ENCODE peak calls at places on chromosomes 7 and 10, in six cellular contexts. H, G, O, Y, E and Z are unnamed samples.

GRCh38 chr10:13087986-13088618 is 11.9 kb upstream of the OPTN start:
- DNase-seq in H (no peak), G (no peak), O (no peak), Y (no peak), E (no peak), Z (no peak)

GRCh38 chr7:92837214-92837749 is 909 bp upstream of the CDK6 start:
- DNase-seq in H (no peak), G (no peak), O (no peak), Y (no peak), E (no peak), Z (no peak)

GRCh38 chr10:47438857-47439474 is 44.9 kb downstream of the ANXA8 start:
- DNase-seq in H (no peak), G (no peak), O (no peak), Y (peak), E (no peak), Z (no peak)

GRCh38 chr10:116272497-116273221 is at the start of gene GFRA1:
- DNase-seq in H (no peak), G (no peak), O (no peak), Y (no peak), E (peak), Z (no peak)

GRCh38 chr10:5522913-5523560 is 1.7 kb upstream of the CALML3 start:
- DNase-seq in H (no peak), G (no peak), O (no peak), Y (no peak), E (no peak), Z (no peak)

GRCh38 chr7:77710861-77711260 is 14.6 kb downstream of the RSBN1L start:
- DNase-seq in H (no peak), G (no peak), O (no peak), Y (no peak), E (no peak), Z (no peak)

GRCh38 chr10:121460733-121461132 is 137.5 kb downstream of the FGFR2 start:
- DNase-seq in H (no peak), G (no peak), O (no peak), Y (no peak), E (no peak), Z (no peak)

GRCh38 chr7:30844483-30844874 is 67.2 kb upstream of the AQP1 start:
- DNase-seq in H (no peak), G (no peak), O (no peak), Y (no peak), E (no peak), Z (no peak)

GRCh38 chr7:112361154-112361553 is 89.1 kb upstream of the IFRD1 start:
- DNase-seq in H (no peak), G (no peak), O (no peak), Y (no peak), E (no peak), Z (no peak)

GRCh38 chr10:100875484-100876166 is 37.1 kb upstream of the SLF2 start:
- DNase-seq in H (no peak), G (no peak), O (no peak), Y (no peak), E (no peak), Z (no peak)

GRCh38 chr7:148912151-148912550 is 28.1 kb upstream of the EZH2 start:
- DNase-seq in H (no peak), G (no peak), O (no peak), Y (no peak), E (no peak), Z (no peak)

GRCh38 chr7:157932498-157933218 is 595.9 kb downstream of the DNAJB6 start:
- DNase-seq in H (no peak), G (no peak), O (no peak), Y (no peak), E (no peak), Z (no peak)